ENCODE peak calls at places on chromosomes 5 and 9, in eight cellular contexts. One of them, this sample, is unnamed.

GRCh38 chr9:137391411-137391754 is 31.6 kb downstream of the EXD3 start:
- DNase-seq in cerebellar cortex: no peak
- DNase-seq in GM20000: no peak
- DNase-seq in activated CD4-positive, CD25-positive, alpha-beta regulatory T cell: no peak
- DNase-seq in Peyer's patch: peak
- DNase-seq in stimulated activated CD4-positive, alpha-beta T cell treated with anti-CD3 and anti-CD28 coated beads, Interleukin-12 subunit alpha, Interleukin-12 subunit beta, amount 100 ng/mL, for 24 hours: no peak
- DNase-seq in HT-29: peak
- DNase-seq in T-helper 2 cell: no peak
- DNase-seq in this sample: no peak

GRCh38 chr5:94893404-94894145 is 275.1 kb downstream of the SLF1 start:
- DNase-seq in cerebellar cortex: peak
- DNase-seq in GM20000: no peak
- DNase-seq in activated CD4-positive, CD25-positive, alpha-beta regulatory T cell: no peak
- DNase-seq in Peyer's patch: no peak
- DNase-seq in stimulated activated CD4-positive, alpha-beta T cell treated with anti-CD3 and anti-CD28 coated beads, Interleukin-12 subunit alpha, Interleukin-12 subunit beta, amount 100 ng/mL, for 24 hours: no peak
- DNase-seq in HT-29: no peak
- DNase-seq in T-helper 2 cell: no peak
- DNase-seq in this sample: no peak

GRCh38 chr5:115798252-115798651 is 18.2 kb downstream of the CDO1 start:
- DNase-seq in cerebellar cortex: no peak
- DNase-seq in GM20000: no peak
- DNase-seq in activated CD4-positive, CD25-positive, alpha-beta regulatory T cell: no peak
- DNase-seq in Peyer's patch: no peak
- DNase-seq in stimulated activated CD4-positive, alpha-beta T cell treated with anti-CD3 and anti-CD28 coated beads, Interleukin-12 subunit alpha, Interleukin-12 subunit beta, amount 100 ng/mL, for 24 hours: no peak
- DNase-seq in HT-29: no peak
- DNase-seq in T-helper 2 cell: no peak
- DNase-seq in this sample: no peak

GRCh38 chr5:76082790-76083554 is at the start of gene SV2C:
- DNase-seq in cerebellar cortex: peak
- DNase-seq in GM20000: peak
- DNase-seq in activated CD4-positive, CD25-positive, alpha-beta regulatory T cell: no peak
- DNase-seq in Peyer's patch: no peak
- DNase-seq in stimulated activated CD4-positive, alpha-beta T cell treated with anti-CD3 and anti-CD28 coated beads, Interleukin-12 subunit alpha, Interleukin-12 subunit beta, amount 100 ng/mL, for 24 hours: no peak
- DNase-seq in HT-29: no peak
- DNase-seq in T-helper 2 cell: no peak
- DNase-seq in this sample: peak

GRCh38 chr5:171205375-171205774 is 103.7 kb upstream of the TLX3 start:
- DNase-seq in cerebellar cortex: no peak
- DNase-seq in GM20000: no peak
- DNase-seq in activated CD4-positive, CD25-positive, alpha-beta regulatory T cell: no peak
- DNase-seq in Peyer's patch: no peak
- DNase-seq in stimulated activated CD4-positive, alpha-beta T cell treated with anti-CD3 and anti-CD28 coated beads, Interleukin-12 subunit alpha, Interleukin-12 subunit beta, amount 100 ng/mL, for 24 hours: no peak
- DNase-seq in HT-29: no peak
- DNase-seq in T-helper 2 cell: no peak
- DNase-seq in this sample: no peak

GRCh38 chr5:119943148-119943547 is 313.8 kb downstream of the FAM170A start:
- DNase-seq in cerebellar cortex: no peak
- DNase-seq in GM20000: no peak
- DNase-seq in activated CD4-positive, CD25-positive, alpha-beta regulatory T cell: no peak
- DNase-seq in Peyer's patch: no peak
- DNase-seq in stimulated activated CD4-positive, alpha-beta T cell treated with anti-CD3 and anti-CD28 coated beads, Interleukin-12 subunit alpha, Interleukin-12 subunit beta, amount 100 ng/mL, for 24 hours: no peak
- DNase-seq in HT-29: peak
- DNase-seq in T-helper 2 cell: no peak
- DNase-seq in this sample: no peak

GRCh38 chr9:113998529-113999255 is 79.4 kb downstream of the AMBP start:
- DNase-seq in cerebellar cortex: peak
- DNase-seq in GM20000: no peak
- DNase-seq in activated CD4-positive, CD25-positive, alpha-beta regulatory T cell: no peak
- DNase-seq in Peyer's patch: peak
- DNase-seq in stimulated activated CD4-positive, alpha-beta T cell treated with anti-CD3 and anti-CD28 coated beads, Interleukin-12 subunit alpha, Interleukin-12 subunit beta, amount 100 ng/mL, for 24 hours: no peak
- DNase-seq in HT-29: peak
- DNase-seq in T-helper 2 cell: no peak
- DNase-seq in this sample: no peak

GRCh38 chr5:1010181-1010510 is 1.5 kb downstream of the NKD2 start:
- DNase-seq in cerebellar cortex: no peak
- DNase-seq in GM20000: no peak
- DNase-seq in activated CD4-positive, CD25-positive, alpha-beta regulatory T cell: no peak
- DNase-seq in Peyer's patch: peak
- DNase-seq in stimulated activated CD4-positive, alpha-beta T cell treated with anti-CD3 and anti-CD28 coated beads, Interleukin-12 subunit alpha, Interleukin-12 subunit beta, amount 100 ng/mL, for 24 hours: no peak
- DNase-seq in HT-29: peak
- DNase-seq in T-helper 2 cell: no peak
- DNase-seq in this sample: no peak

GRCh38 chr5:98349251-98349989 is 424.0 kb upstream of the RGMB start:
- DNase-seq in cerebellar cortex: no peak
- DNase-seq in GM20000: no peak
- DNase-seq in activated CD4-positive, CD25-positive, alpha-beta regulatory T cell: no peak
- DNase-seq in Peyer's patch: no peak
- DNase-seq in stimulated activated CD4-positive, alpha-beta T cell treated with anti-CD3 and anti-CD28 coated beads, Interleukin-12 subunit alpha, Interleukin-12 subunit beta, amount 100 ng/mL, for 24 hours: no peak
- DNase-seq in HT-29: peak
- DNase-seq in T-helper 2 cell: no peak
- DNase-seq in this sample: no peak

GRCh38 chr5:158953929-158954534 is 145.7 kb downstream of the EBF1 start:
- DNase-seq in cerebellar cortex: no peak
- DNase-seq in GM20000: peak
- DNase-seq in activated CD4-positive, CD25-positive, alpha-beta regulatory T cell: no peak
- DNase-seq in Peyer's patch: peak
- DNase-seq in stimulated activated CD4-positive, alpha-beta T cell treated with anti-CD3 and anti-CD28 coated beads, Interleukin-12 subunit alpha, Interleukin-12 subunit beta, amount 100 ng/mL, for 24 hours: no peak
- DNase-seq in HT-29: no peak
- DNase-seq in T-helper 2 cell: no peak
- DNase-seq in this sample: no peak

GRCh38 chr9:127504887-127505251 is 53.6 kb downstream of the LRSAM1 start:
- DNase-seq in cerebellar cortex: no peak
- DNase-seq in GM20000: no peak
- DNase-seq in activated CD4-positive, CD25-positive, alpha-beta regulatory T cell: no peak
- DNase-seq in Peyer's patch: no peak
- DNase-seq in stimulated activated CD4-positive, alpha-beta T cell treated with anti-CD3 and anti-CD28 coated beads, Interleukin-12 subunit alpha, Interleukin-12 subunit beta, amount 100 ng/mL, for 24 hours: no peak
- DNase-seq in HT-29: no peak
- DNase-seq in T-helper 2 cell: no peak
- DNase-seq in this sample: no peak

GRCh38 chr5:176608937-176609723 is 826 bp downstream of the GPRIN1 start:
- DNase-seq in cerebellar cortex: no peak
- DNase-seq in GM20000: no peak
- DNase-seq in activated CD4-positive, CD25-positive, alpha-beta regulatory T cell: no peak
- DNase-seq in Peyer's patch: no peak
- DNase-seq in stimulated activated CD4-positive, alpha-beta T cell treated with anti-CD3 and anti-CD28 coated beads, Interleukin-12 subunit alpha, Interleukin-12 subunit beta, amount 100 ng/mL, for 24 hours: no peak
- DNase-seq in HT-29: no peak
- DNase-seq in T-helper 2 cell: no peak
- DNase-seq in this sample: no peak

GRCh38 chr5:80481019-80481893 is 6.6 kb upstream of the FAM151B start:
- DNase-seq in cerebellar cortex: peak
- DNase-seq in GM20000: peak
- DNase-seq in activated CD4-positive, CD25-positive, alpha-beta regulatory T cell: no peak
- DNase-seq in Peyer's patch: peak
- DNase-seq in stimulated activated CD4-positive, alpha-beta T cell treated with anti-CD3 and anti-CD28 coated beads, Interleukin-12 subunit alpha, Interleukin-12 subunit beta, amount 100 ng/mL, for 24 hours: no peak
- DNase-seq in HT-29: peak
- DNase-seq in T-helper 2 cell: no peak
- DNase-seq in this sample: no peak

GRCh38 chr5:2149196-2149541 is 266.4 kb upstream of the IRX4 start:
- DNase-seq in cerebellar cortex: no peak
- DNase-seq in GM20000: no peak
- DNase-seq in activated CD4-positive, CD25-positive, alpha-beta regulatory T cell: no peak
- DNase-seq in Peyer's patch: no peak
- DNase-seq in stimulated activated CD4-positive, alpha-beta T cell treated with anti-CD3 and anti-CD28 coated beads, Interleukin-12 subunit alpha, Interleukin-12 subunit beta, amount 100 ng/mL, for 24 hours: no peak
- DNase-seq in HT-29: peak
- DNase-seq in T-helper 2 cell: no peak
- DNase-seq in this sample: no peak

GRCh38 chr5:159184858-159185381 is 24.4 kb downstream of the RNF145 start:
- DNase-seq in cerebellar cortex: no peak
- DNase-seq in GM20000: no peak
- DNase-seq in activated CD4-positive, CD25-positive, alpha-beta regulatory T cell: no peak
- DNase-seq in Peyer's patch: no peak
- DNase-seq in stimulated activated CD4-positive, alpha-beta T cell treated with anti-CD3 and anti-CD28 coated beads, Interleukin-12 subunit alpha, Interleukin-12 subunit beta, amount 100 ng/mL, for 24 hours: no peak
- DNase-seq in HT-29: no peak
- DNase-seq in T-helper 2 cell: no peak
- DNase-seq in this sample: no peak

GRCh38 chr9:113393281-113393680 is 7.8 kb downstream of the ALAD start:
- DNase-seq in cerebellar cortex: no peak
- DNase-seq in GM20000: no peak
- DNase-seq in activated CD4-positive, CD25-positive, alpha-beta regulatory T cell: no peak
- DNase-seq in Peyer's patch: no peak
- DNase-seq in stimulated activated CD4-positive, alpha-beta T cell treated with anti-CD3 and anti-CD28 coated beads, Interleukin-12 subunit alpha, Interleukin-12 subunit beta, amount 100 ng/mL, for 24 hours: no peak
- DNase-seq in HT-29: no peak
- DNase-seq in T-helper 2 cell: no peak
- DNase-seq in this sample: peak